ENCODE peak calls at places on chromosomes 16 and 17, in ten cellular contexts. One of them, this sample, is unnamed.

GRCh38 chr16:2385441-2385840 is 43.8 kb upstream of the CCNF start:
- DNase-seq in stimulated activated CD4-positive, alpha-beta T cell treated with anti-CD3 and anti-CD28 coated beads, Interleukin-2, amount 100 ng/mL, for 24 hours: no peak
- DNase-seq in stimulated activated CD8-positive, alpha-beta memory T cell treated with anti-CD3 and anti-CD28 coated beads, Interleukin-4, amount 100 ng/mL, for 1 hour: no peak
- DNase-seq in right lobe of liver: no peak
- DNase-seq in mucosa of gallbladder: no peak
- DNase-seq in NCI-H2081: no peak
- DNase-seq in stimulated activated naive CD8-positive, alpha-beta T cell treated with anti-CD3 and anti-CD28 coated beads, Interleukin-15, Interleukin-2, amounts not matched to agents 100 U/mL and 50 U/mL, for 24 hours: no peak
- DNase-seq in heart left ventricle: no peak
- DNase-seq in activated T-helper 9 cell treated with anti-CD3 and anti-CD28 coated beads, Interleukin-2, amount 50 U/mL, for 16 hours: no peak
- DNase-seq in HFF-Myc: no peak
- DNase-seq in this sample: no peak

GRCh38 chr17:75077490-75078096 is 10.2 kb upstream of the SLC16A5 start:
- DNase-seq in stimulated activated naive CD8-positive, alpha-beta T cell treated with anti-CD3 and anti-CD28 coated beads, Interleukin-15, Interleukin-2, amounts not matched to agents 100 U/mL and 50 U/mL, for 24 hours: peak; percentile 64
- DNase-seq in activated T-helper 9 cell treated with anti-CD3 and anti-CD28 coated beads, Interleukin-2, amount 50 U/mL, for 16 hours: peak; percentile 37
- DNase-seq in HFF-Myc: no peak
- DNase-seq in stimulated activated CD4-positive, alpha-beta T cell treated with anti-CD3 and anti-CD28 coated beads, Interleukin-2, amount 100 ng/mL, for 24 hours: peak; percentile 63
- DNase-seq in mucosa of gallbladder: peak; percentile 67
- DNase-seq in right lobe of liver: peak; percentile 83
- DNase-seq in stimulated activated CD8-positive, alpha-beta memory T cell treated with anti-CD3 and anti-CD28 coated beads, Interleukin-4, amount 100 ng/mL, for 1 hour: no peak
- DNase-seq in NCI-H2081: no peak
- DNase-seq in heart left ventricle: peak; percentile 87
- DNase-seq in this sample: no peak

GRCh38 chr16:27515874-27516353 is 33.8 kb downstream of the GTF3C1 start:
- DNase-seq in stimulated activated naive CD8-positive, alpha-beta T cell treated with anti-CD3 and anti-CD28 coated beads, Interleukin-15, Interleukin-2, amounts not matched to agents 100 U/mL and 50 U/mL, for 24 hours: peak; percentile 23
- DNase-seq in stimulated activated CD8-positive, alpha-beta memory T cell treated with anti-CD3 and anti-CD28 coated beads, Interleukin-4, amount 100 ng/mL, for 1 hour: no peak
- DNase-seq in NCI-H2081: no peak
- DNase-seq in heart left ventricle: peak; percentile 34
- DNase-seq in activated T-helper 9 cell treated with anti-CD3 and anti-CD28 coated beads, Interleukin-2, amount 50 U/mL, for 16 hours: peak; percentile 2
- DNase-seq in mucosa of gallbladder: no peak
- DNase-seq in right lobe of liver: no peak
- DNase-seq in HFF-Myc: no peak
- DNase-seq in stimulated activated CD4-positive, alpha-beta T cell treated with anti-CD3 and anti-CD28 coated beads, Interleukin-2, amount 100 ng/mL, for 24 hours: peak; percentile 40
- DNase-seq in this sample: peak; percentile 31

GRCh38 chr17:38747385-38748328 is 479 bp downstream of the PCGF2 start:
- DNase-seq in heart left ventricle: peak; percentile 74
- DNase-seq in stimulated activated CD8-positive, alpha-beta memory T cell treated with anti-CD3 and anti-CD28 coated beads, Interleukin-4, amount 100 ng/mL, for 1 hour: no peak
- DNase-seq in HFF-Myc: no peak
- DNase-seq in NCI-H2081: peak; percentile 51
- DNase-seq in stimulated activated CD4-positive, alpha-beta T cell treated with anti-CD3 and anti-CD28 coated beads, Interleukin-2, amount 100 ng/mL, for 24 hours: peak; percentile 43
- DNase-seq in stimulated activated naive CD8-positive, alpha-beta T cell treated with anti-CD3 and anti-CD28 coated beads, Interleukin-15, Interleukin-2, amounts not matched to agents 100 U/mL and 50 U/mL, for 24 hours: no peak
- DNase-seq in right lobe of liver: peak; percentile 56
- DNase-seq in mucosa of gallbladder: no peak
- DNase-seq in activated T-helper 9 cell treated with anti-CD3 and anti-CD28 coated beads, Interleukin-2, amount 50 U/mL, for 16 hours: no peak
- DNase-seq in this sample: no peak

GRCh38 chr17:61809816-61810392 is 53.4 kb downstream of the BRIP1 start:
- DNase-seq in stimulated activated naive CD8-positive, alpha-beta T cell treated with anti-CD3 and anti-CD28 coated beads, Interleukin-15, Interleukin-2, amounts not matched to agents 100 U/mL and 50 U/mL, for 24 hours: no peak
- DNase-seq in heart left ventricle: no peak
- DNase-seq in activated T-helper 9 cell treated with anti-CD3 and anti-CD28 coated beads, Interleukin-2, amount 50 U/mL, for 16 hours: no peak
- DNase-seq in HFF-Myc: no peak
- DNase-seq in stimulated activated CD8-positive, alpha-beta memory T cell treated with anti-CD3 and anti-CD28 coated beads, Interleukin-4, amount 100 ng/mL, for 1 hour: no peak
- DNase-seq in right lobe of liver: no peak
- DNase-seq in NCI-H2081: peak; percentile 90
- DNase-seq in mucosa of gallbladder: no peak
- DNase-seq in stimulated activated CD4-positive, alpha-beta T cell treated with anti-CD3 and anti-CD28 coated beads, Interleukin-2, amount 100 ng/mL, for 24 hours: no peak
- DNase-seq in this sample: no peak

GRCh38 chr17:11618861-11619566 is 20.7 kb downstream of the DNAH9 start:
- DNase-seq in HFF-Myc: peak; percentile 2
- DNase-seq in mucosa of gallbladder: peak; percentile 91
- DNase-seq in stimulated activated CD8-positive, alpha-beta memory T cell treated with anti-CD3 and anti-CD28 coated beads, Interleukin-4, amount 100 ng/mL, for 1 hour: no peak
- DNase-seq in heart left ventricle: peak; percentile 32
- DNase-seq in stimulated activated CD4-positive, alpha-beta T cell treated with anti-CD3 and anti-CD28 coated beads, Interleukin-2, amount 100 ng/mL, for 24 hours: no peak
- DNase-seq in activated T-helper 9 cell treated with anti-CD3 and anti-CD28 coated beads, Interleukin-2, amount 50 U/mL, for 16 hours: no peak
- DNase-seq in NCI-H2081: no peak
- DNase-seq in stimulated activated naive CD8-positive, alpha-beta T cell treated with anti-CD3 and anti-CD28 coated beads, Interleukin-15, Interleukin-2, amounts not matched to agents 100 U/mL and 50 U/mL, for 24 hours: no peak
- DNase-seq in right lobe of liver: no peak
- DNase-seq in this sample: no peak

GRCh38 chr16:7471268-7471667 is 138.6 kb downstream of the RBFOX1 start:
- DNase-seq in NCI-H2081: no peak
- DNase-seq in right lobe of liver: no peak
- DNase-seq in stimulated activated naive CD8-positive, alpha-beta T cell treated with anti-CD3 and anti-CD28 coated beads, Interleukin-15, Interleukin-2, amounts not matched to agents 100 U/mL and 50 U/mL, for 24 hours: no peak
- DNase-seq in activated T-helper 9 cell treated with anti-CD3 and anti-CD28 coated beads, Interleukin-2, amount 50 U/mL, for 16 hours: no peak
- DNase-seq in heart left ventricle: no peak
- DNase-seq in stimulated activated CD8-positive, alpha-beta memory T cell treated with anti-CD3 and anti-CD28 coated beads, Interleukin-4, amount 100 ng/mL, for 1 hour: no peak
- DNase-seq in mucosa of gallbladder: no peak
- DNase-seq in HFF-Myc: no peak
- DNase-seq in stimulated activated CD4-positive, alpha-beta T cell treated with anti-CD3 and anti-CD28 coated beads, Interleukin-2, amount 100 ng/mL, for 24 hours: no peak
- DNase-seq in this sample: no peak

GRCh38 chr17:83119987-83120864 is 40.8 kb downstream of the METRNL start:
- DNase-seq in mucosa of gallbladder: no peak
- DNase-seq in stimulated activated CD8-positive, alpha-beta memory T cell treated with anti-CD3 and anti-CD28 coated beads, Interleukin-4, amount 100 ng/mL, for 1 hour: no peak
- DNase-seq in heart left ventricle: no peak
- DNase-seq in stimulated activated CD4-positive, alpha-beta T cell treated with anti-CD3 and anti-CD28 coated beads, Interleukin-2, amount 100 ng/mL, for 24 hours: no peak
- DNase-seq in NCI-H2081: no peak
- DNase-seq in HFF-Myc: no peak
- DNase-seq in stimulated activated naive CD8-positive, alpha-beta T cell treated with anti-CD3 and anti-CD28 coated beads, Interleukin-15, Interleukin-2, amounts not matched to agents 100 U/mL and 50 U/mL, for 24 hours: peak; percentile 40
- DNase-seq in activated T-helper 9 cell treated with anti-CD3 and anti-CD28 coated beads, Interleukin-2, amount 50 U/mL, for 16 hours: no peak
- DNase-seq in right lobe of liver: no peak
- DNase-seq in this sample: no peak

GRCh38 chr17:38742431-38743308 is 5.5 kb downstream of the PCGF2 start:
- DNase-seq in activated T-helper 9 cell treated with anti-CD3 and anti-CD28 coated beads, Interleukin-2, amount 50 U/mL, for 16 hours: no peak
- DNase-seq in stimulated activated CD4-positive, alpha-beta T cell treated with anti-CD3 and anti-CD28 coated beads, Interleukin-2, amount 100 ng/mL, for 24 hours: no peak
- DNase-seq in HFF-Myc: peak; percentile 93
- DNase-seq in stimulated activated naive CD8-positive, alpha-beta T cell treated with anti-CD3 and anti-CD28 coated beads, Interleukin-15, Interleukin-2, amounts not matched to agents 100 U/mL and 50 U/mL, for 24 hours: no peak
- DNase-seq in right lobe of liver: no peak
- DNase-seq in heart left ventricle: peak; percentile 80
- DNase-seq in NCI-H2081: peak; percentile 98
- DNase-seq in mucosa of gallbladder: peak; percentile 69
- DNase-seq in stimulated activated CD8-positive, alpha-beta memory T cell treated with anti-CD3 and anti-CD28 coated beads, Interleukin-4, amount 100 ng/mL, for 1 hour: no peak
- DNase-seq in this sample: no peak

GRCh38 chr16:85424260-85425060 is 188.7 kb upstream of the GSE1 start:
- DNase-seq in stimulated activated CD4-positive, alpha-beta T cell treated with anti-CD3 and anti-CD28 coated beads, Interleukin-2, amount 100 ng/mL, for 24 hours: no peak
- DNase-seq in NCI-H2081: no peak
- DNase-seq in activated T-helper 9 cell treated with anti-CD3 and anti-CD28 coated beads, Interleukin-2, amount 50 U/mL, for 16 hours: no peak
- DNase-seq in stimulated activated naive CD8-positive, alpha-beta T cell treated with anti-CD3 and anti-CD28 coated beads, Interleukin-15, Interleukin-2, amounts not matched to agents 100 U/mL and 50 U/mL, for 24 hours: no peak
- DNase-seq in HFF-Myc: no peak
- DNase-seq in right lobe of liver: peak; percentile 18
- DNase-seq in mucosa of gallbladder: no peak
- DNase-seq in stimulated activated CD8-positive, alpha-beta memory T cell treated with anti-CD3 and anti-CD28 coated beads, Interleukin-4, amount 100 ng/mL, for 1 hour: no peak
- DNase-seq in heart left ventricle: peak; percentile 11
- DNase-seq in this sample: no peak

GRCh38 chr16:66304151-66304550 is 62.3 kb upstream of the CDH5 start:
- DNase-seq in heart left ventricle: no peak
- DNase-seq in NCI-H2081: no peak
- DNase-seq in mucosa of gallbladder: no peak
- DNase-seq in HFF-Myc: no peak
- DNase-seq in right lobe of liver: no peak
- DNase-seq in stimulated activated CD4-positive, alpha-beta T cell treated with anti-CD3 and anti-CD28 coated beads, Interleukin-2, amount 100 ng/mL, for 24 hours: no peak
- DNase-seq in stimulated activated CD8-positive, alpha-beta memory T cell treated with anti-CD3 and anti-CD28 coated beads, Interleukin-4, amount 100 ng/mL, for 1 hour: no peak
- DNase-seq in stimulated activated naive CD8-positive, alpha-beta T cell treated with anti-CD3 and anti-CD28 coated beads, Interleukin-15, Interleukin-2, amounts not matched to agents 100 U/mL and 50 U/mL, for 24 hours: no peak
- DNase-seq in activated T-helper 9 cell treated with anti-CD3 and anti-CD28 coated beads, Interleukin-2, amount 50 U/mL, for 16 hours: no peak
- DNase-seq in this sample: no peak

This sample was measured in iPS DF 6.9.